ENCODE peak calls at places on chromosomes 6 and 20, in nine cellular contexts. One of them, this sample, is unnamed.

GRCh38 chr6:79869600-79870084 is 77.7 kb downstream of the ELOVL4 start:
- DNase-seq in bronchial epithelial cell: peak
- DNase-seq in kidney: peak
- DNase-seq in brain microvascular endothelial cell: peak
- DNase-seq in pancreas: peak
- DNase-seq in mammary epithelial cell: peak
- DNase-seq in GM12865: peak
- DNase-seq in suprapubic skin: peak
- DNase-seq in foreskin fibroblast: peak
- DNase-seq in this sample: peak

GRCh38 chr6:111591370-111591900 is 14.2 kb downstream of the TRAF3IP2 start:
- DNase-seq in kidney: peak
- DNase-seq in bronchial epithelial cell: peak
- DNase-seq in foreskin fibroblast: peak
- DNase-seq in GM12865: no peak
- DNase-seq in pancreas: peak
- DNase-seq in brain microvascular endothelial cell: peak
- DNase-seq in mammary epithelial cell: peak
- DNase-seq in suprapubic skin: peak
- DNase-seq in this sample: peak

GRCh38 chr6:149059557-149059956 is 258.0 kb upstream of the TAB2 start:
- DNase-seq in suprapubic skin: no peak
- DNase-seq in GM12865: no peak
- DNase-seq in kidney: no peak
- DNase-seq in pancreas: no peak
- DNase-seq in bronchial epithelial cell: no peak
- DNase-seq in mammary epithelial cell: no peak
- DNase-seq in brain microvascular endothelial cell: no peak
- DNase-seq in foreskin fibroblast: no peak
- DNase-seq in this sample: no peak

GRCh38 chr20:50689864-50690263 is 1.5 kb downstream of the RIPOR3 start:
- DNase-seq in kidney: no peak
- DNase-seq in pancreas: peak
- DNase-seq in suprapubic skin: peak
- DNase-seq in GM12865: no peak
- DNase-seq in foreskin fibroblast: peak
- DNase-seq in mammary epithelial cell: no peak
- DNase-seq in brain microvascular endothelial cell: no peak
- DNase-seq in bronchial epithelial cell: no peak
- DNase-seq in this sample: no peak

GRCh38 chr20:63093966-63094766 is 87.4 kb upstream of the BHLHE23 start:
- DNase-seq in foreskin fibroblast: no peak
- DNase-seq in kidney: peak
- DNase-seq in bronchial epithelial cell: no peak
- DNase-seq in suprapubic skin: peak
- DNase-seq in mammary epithelial cell: no peak
- DNase-seq in pancreas: peak
- DNase-seq in GM12865: no peak
- DNase-seq in brain microvascular endothelial cell: no peak
- DNase-seq in this sample: peak

GRCh38 chr6:161446296-161446925 is 172.6 kb upstream of the AGPAT4 start:
- DNase-seq in kidney: no peak
- DNase-seq in foreskin fibroblast: no peak
- DNase-seq in suprapubic skin: no peak
- DNase-seq in pancreas: no peak
- DNase-seq in mammary epithelial cell: no peak
- DNase-seq in bronchial epithelial cell: no peak
- DNase-seq in GM12865: no peak
- DNase-seq in brain microvascular endothelial cell: no peak
- DNase-seq in this sample: no peak

GRCh38 chr6:161141173-161141572 is 132.7 kb downstream of the AGPAT4 start:
- DNase-seq in suprapubic skin: no peak
- DNase-seq in foreskin fibroblast: no peak
- DNase-seq in mammary epithelial cell: no peak
- DNase-seq in bronchial epithelial cell: no peak
- DNase-seq in pancreas: no peak
- DNase-seq in kidney: no peak
- DNase-seq in brain microvascular endothelial cell: peak
- DNase-seq in GM12865: no peak
- DNase-seq in this sample: no peak

GRCh38 chr6:130900913-130901312 is 73.7 kb downstream of the SMLR1 start:
- DNase-seq in mammary epithelial cell: peak
- DNase-seq in brain microvascular endothelial cell: peak
- DNase-seq in pancreas: no peak
- DNase-seq in kidney: no peak
- DNase-seq in bronchial epithelial cell: peak
- DNase-seq in GM12865: no peak
- DNase-seq in foreskin fibroblast: peak
- DNase-seq in suprapubic skin: no peak
- DNase-seq in this sample: no peak

GRCh38 chr6:81938014-81938761 is 185.7 kb upstream of the TENT5A start:
- DNase-seq in kidney: no peak
- DNase-seq in brain microvascular endothelial cell: peak
- DNase-seq in foreskin fibroblast: peak
- DNase-seq in pancreas: no peak
- DNase-seq in suprapubic skin: no peak
- DNase-seq in bronchial epithelial cell: peak
- DNase-seq in mammary epithelial cell: peak
- DNase-seq in GM12865: peak
- DNase-seq in this sample: no peak

GRCh38 chr6:22716721-22717120 is 147.4 kb downstream of the HDGFL1 start:
- DNase-seq in bronchial epithelial cell: no peak
- DNase-seq in foreskin fibroblast: no peak
- DNase-seq in GM12865: no peak
- DNase-seq in mammary epithelial cell: no peak
- DNase-seq in pancreas: no peak
- DNase-seq in suprapubic skin: no peak
- DNase-seq in kidney: no peak
- DNase-seq in brain microvascular endothelial cell: no peak
- DNase-seq in this sample: no peak

GRCh38 chr20:36824142-36824940 is 50.8 kb upstream of the DSN1 start:
- DNase-seq in bronchial epithelial cell: peak
- DNase-seq in kidney: no peak
- DNase-seq in mammary epithelial cell: peak
- DNase-seq in brain microvascular endothelial cell: no peak
- DNase-seq in GM12865: no peak
- DNase-seq in pancreas: no peak
- DNase-seq in foreskin fibroblast: no peak
- DNase-seq in suprapubic skin: no peak
- DNase-seq in this sample: no peak

GRCh38 chr6:20559924-20560551 is 25.8 kb downstream of the CDKAL1 start:
- DNase-seq in pancreas: no peak
- DNase-seq in bronchial epithelial cell: no peak
- DNase-seq in brain microvascular endothelial cell: no peak
- DNase-seq in mammary epithelial cell: no peak
- DNase-seq in foreskin fibroblast: no peak
- DNase-seq in kidney: no peak
- DNase-seq in GM12865: no peak
- DNase-seq in suprapubic skin: no peak
- DNase-seq in this sample: no peak

GRCh38 chr6:143842468-143842901 is 653 bp upstream of the LTV1 start:
- DNase-seq in suprapubic skin: no peak
- DNase-seq in bronchial epithelial cell: peak
- DNase-seq in brain microvascular endothelial cell: peak
- DNase-seq in foreskin fibroblast: peak
- DNase-seq in pancreas: no peak
- DNase-seq in mammary epithelial cell: no peak
- DNase-seq in kidney: no peak
- DNase-seq in GM12865: no peak
- DNase-seq in this sample: no peak

GRCh38 chr20:10864076-10864672 is 190.4 kb upstream of the JAG1 start:
- DNase-seq in foreskin fibroblast: no peak
- DNase-seq in kidney: peak
- DNase-seq in pancreas: peak
- DNase-seq in bronchial epithelial cell: peak
- DNase-seq in mammary epithelial cell: peak
- DNase-seq in brain microvascular endothelial cell: peak
- DNase-seq in GM12865: no peak
- DNase-seq in suprapubic skin: no peak
- DNase-seq in this sample: peak

GRCh38 chr20:3239867-3240775 is 1.1 kb upstream of the SLC4A11 start:
- DNase-seq in foreskin fibroblast: peak
- DNase-seq in pancreas: no peak
- DNase-seq in mammary epithelial cell: peak
- DNase-seq in brain microvascular endothelial cell: no peak
- DNase-seq in kidney: no peak
- DNase-seq in bronchial epithelial cell: peak
- DNase-seq in suprapubic skin: no peak
- DNase-seq in GM12865: no peak
- DNase-seq in this sample: peak

GRCh38 chr6:26223677-26224546 is 136.7 kb downstream of the HFE start:
- DNase-seq in bronchial epithelial cell: peak
- DNase-seq in foreskin fibroblast: peak
- DNase-seq in mammary epithelial cell: peak
- DNase-seq in brain microvascular endothelial cell: peak
- DNase-seq in suprapubic skin: no peak
- DNase-seq in kidney: no peak
- DNase-seq in GM12865: peak
- DNase-seq in pancreas: no peak
- DNase-seq in this sample: peak

GRCh38 chr6:91490672-91491071 is 903.8 kb upstream of the MAP3K7 start:
- DNase-seq in mammary epithelial cell: no peak
- DNase-seq in pancreas: no peak
- DNase-seq in brain microvascular endothelial cell: no peak
- DNase-seq in foreskin fibroblast: no peak
- DNase-seq in kidney: no peak
- DNase-seq in suprapubic skin: no peak
- DNase-seq in bronchial epithelial cell: no peak
- DNase-seq in GM12865: no peak
- DNase-seq in this sample: no peak

DNA sequence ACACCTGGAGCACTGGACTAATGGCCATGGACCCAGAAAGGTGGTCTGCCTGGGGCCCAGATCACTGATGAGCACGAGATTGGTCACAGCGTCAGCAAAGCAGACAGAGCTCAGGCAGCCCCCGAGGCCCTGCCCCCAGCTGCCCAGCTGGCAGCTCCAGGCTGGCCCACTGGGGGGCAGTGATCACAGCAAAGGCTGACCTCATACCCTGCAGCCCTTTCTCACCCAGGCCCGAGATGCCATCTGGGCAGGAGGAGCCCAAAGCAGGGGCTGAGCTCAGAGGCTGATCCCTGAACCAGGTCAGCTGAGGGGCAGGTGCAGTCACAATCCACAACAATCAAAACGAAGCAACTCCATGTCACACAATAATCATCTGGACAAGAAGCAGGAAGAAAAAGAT is 4.1 kb downstream of the MAP1LC3A start:
- DNase-seq in mammary epithelial cell: no peak
- DNase-seq in GM12865: peak
- DNase-seq in pancreas: no peak
- DNase-seq in suprapubic skin: no peak
- DNase-seq in foreskin fibroblast: no peak
- DNase-seq in kidney: no peak
- DNase-seq in brain microvascular endothelial cell: no peak
- DNase-seq in bronchial epithelial cell: no peak
- DNase-seq in this sample: no peak
- TF ChIP-seq CTCF in mammary epithelial cell: peak
- TF ChIP-seq CTCF in GM12865: peak
- TF ChIP-seq CTCF in pancreas: no peak
- TF ChIP-seq CTCF in suprapubic skin: no peak
- TF ChIP-seq CTCF in foreskin fibroblast: peak
- TF ChIP-seq CTCF in kidney: peak
- TF ChIP-seq CTCF in brain microvascular endothelial cell: peak
- TF ChIP-seq CTCF in bronchial epithelial cell: peak
- TF ChIP-seq CTCF in this sample: peak

GRCh38 chr6:7071405-7071804 is 36.4 kb upstream of the RREB1 start:
- DNase-seq in bronchial epithelial cell: no peak
- DNase-seq in pancreas: no peak
- DNase-seq in kidney: no peak
- DNase-seq in brain microvascular endothelial cell: no peak
- DNase-seq in foreskin fibroblast: no peak
- DNase-seq in mammary epithelial cell: no peak
- DNase-seq in GM12865: no peak
- DNase-seq in suprapubic skin: no peak
- DNase-seq in this sample: no peak
- H3K4me3 ChIP-seq in bronchial epithelial cell: no peak
- H3K4me3 ChIP-seq in pancreas: no peak
- H3K4me3 ChIP-seq in kidney: no peak
- H3K4me3 ChIP-seq in brain microvascular endothelial cell: no peak
- H3K4me3 ChIP-seq in foreskin fibroblast: no peak
- H3K4me3 ChIP-seq in mammary epithelial cell: no peak
- H3K4me3 ChIP-seq in GM12865: no peak
- H3K4me3 ChIP-seq in suprapubic skin: no peak
- H3K4me3 ChIP-seq in this sample: no peak

DNA sequence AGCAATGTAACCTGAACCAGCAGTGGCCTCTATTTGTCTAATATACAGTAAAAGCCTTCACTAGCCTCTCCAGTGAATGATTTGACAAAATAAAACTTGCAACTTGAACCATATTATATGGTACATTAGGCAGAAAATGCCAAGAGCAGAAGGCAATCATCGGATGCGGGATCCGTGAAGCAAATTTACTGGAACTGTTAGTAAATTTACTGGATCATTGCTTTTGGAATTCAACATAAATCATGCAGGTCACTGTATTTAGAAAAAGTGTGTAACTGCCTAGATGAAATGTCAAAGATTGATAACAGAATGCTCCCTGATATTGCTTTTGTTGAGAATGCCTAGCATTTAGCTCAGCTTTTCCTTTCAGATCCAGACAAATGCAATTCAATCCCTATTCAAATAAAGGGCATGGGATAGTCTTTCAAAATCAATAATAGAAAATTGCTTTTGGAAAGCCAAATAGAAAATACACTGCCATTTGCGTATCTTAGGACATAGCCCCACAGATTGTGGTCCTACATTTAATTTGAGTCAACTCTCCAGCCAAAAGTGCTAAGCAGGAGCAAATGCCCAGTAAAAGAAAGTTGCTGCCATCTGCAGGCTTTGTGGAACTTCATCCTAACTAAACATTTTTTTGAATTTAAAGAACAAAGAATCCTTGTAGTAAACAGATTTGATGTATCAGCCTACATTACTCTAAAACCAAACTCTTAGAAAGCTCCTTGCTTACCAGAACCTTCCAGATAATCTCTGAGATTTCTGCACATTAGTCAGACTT is 109.5 kb upstream of the HSF2 start:
- DNase-seq in pancreas: no peak
- DNase-seq in foreskin fibroblast: peak
- DNase-seq in brain microvascular endothelial cell: peak
- DNase-seq in suprapubic skin: no peak
- DNase-seq in bronchial epithelial cell: peak
- DNase-seq in GM12865: no peak
- DNase-seq in kidney: no peak
- DNase-seq in mammary epithelial cell: no peak
- DNase-seq in this sample: no peak
- TF ChIP-seq CTCF in pancreas: no peak
- TF ChIP-seq CTCF in foreskin fibroblast: peak
- TF ChIP-seq CTCF in brain microvascular endothelial cell: peak
- TF ChIP-seq CTCF in suprapubic skin: no peak
- TF ChIP-seq CTCF in bronchial epithelial cell: peak
- TF ChIP-seq CTCF in GM12865: no peak
- TF ChIP-seq CTCF in kidney: no peak
- TF ChIP-seq CTCF in mammary epithelial cell: no peak
- TF ChIP-seq CTCF in this sample: no peak

DNA sequence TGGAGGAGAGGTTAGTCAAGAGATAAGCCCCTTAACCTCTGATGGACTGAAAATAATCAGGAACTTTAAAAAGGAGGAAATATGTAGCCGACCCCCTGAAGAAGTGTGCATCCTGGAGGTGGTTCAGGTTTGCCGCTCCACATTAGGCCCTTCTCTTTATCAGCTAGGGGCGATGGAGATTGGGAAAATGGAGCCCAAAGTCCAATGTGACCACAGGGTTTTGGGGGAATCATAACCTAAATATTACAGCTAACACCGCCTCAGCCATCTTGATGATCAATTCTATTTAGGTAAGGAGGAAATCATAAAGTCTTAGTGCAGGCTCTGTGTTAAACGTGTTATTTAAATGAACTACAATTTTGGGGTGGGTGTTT is 1.2 kb downstream of the OGFRL1 start:
- DNase-seq in GM12865: no peak
- DNase-seq in foreskin fibroblast: no peak
- DNase-seq in bronchial epithelial cell: no peak
- DNase-seq in pancreas: no peak
- DNase-seq in mammary epithelial cell: no peak
- DNase-seq in brain microvascular endothelial cell: no peak
- DNase-seq in suprapubic skin: no peak
- DNase-seq in kidney: no peak
- DNase-seq in this sample: no peak
- H3K4me3 ChIP-seq in GM12865: peak
- H3K4me3 ChIP-seq in foreskin fibroblast: peak
- H3K4me3 ChIP-seq in bronchial epithelial cell: peak
- H3K4me3 ChIP-seq in pancreas: no peak
- H3K4me3 ChIP-seq in mammary epithelial cell: peak
- H3K4me3 ChIP-seq in brain microvascular endothelial cell: peak
- H3K4me3 ChIP-seq in suprapubic skin: peak
- H3K4me3 ChIP-seq in kidney: peak
- H3K4me3 ChIP-seq in this sample: peak